ENCODE peak calls at places on chromosomes 13 and 19, in four cellular contexts. C is adipocyte, Q is epithelial cell of esophagus, U is SJSA1. J is an unnamed sample.

GRCh38 chr13:41835871-41836270 is 125.0 kb downstream of the VWA8 start:
- DNase-seq in C (peak; percentile 84), Q (no peak), U (no peak), J (no peak)

GRCh38 chr19:13043285-13043684 is 48.0 kb downstream of the NFIX start:
- DNase-seq in C (no peak), Q (no peak), U (no peak), J (peak; percentile 57)

GRCh38 chr19:13255041-13255718 is 105.0 kb downstream of the IER2 start:
- DNase-seq in C (no peak), Q (no peak), U (no peak), J (peak; percentile 60)

GRCh38 chr13:95296326-95296939 is 4.8 kb downstream of the ABCC4 start:
- DNase-seq in C (peak; percentile 31), Q (peak; percentile 32), U (no peak), J (peak; percentile 30)

GRCh38 chr19:41192574-41193419 is at the start of gene CYP2S1:
- DNase-seq in C (peak; percentile 21), Q (peak; percentile 70), U (no peak), J (no peak)

GRCh38 chr13:75365724-75366173 is 116.2 kb downstream of the TBC1D4 start:
- DNase-seq in C (peak; percentile 60), Q (peak; percentile 90), U (peak; percentile 96), J (peak; percentile 19)

GRCh38 chr13:30832845-30833332 is 73.2 kb upstream of the MEDAG start:
- DNase-seq in C (no peak), Q (peak; percentile 89), U (peak; percentile 58), J (peak; percentile 44)

GRCh38 chr19:42132851-42133528 is 744 bp upstream of the POU2F2 start:
- DNase-seq in C (peak; percentile 80), Q (peak; percentile 61), U (peak; percentile 64), J (peak; percentile 64)

GRCh38 chr19:6233051-6233826 is 46.5 kb downstream of the MLLT1 start:
- DNase-seq in C (peak; percentile 20), Q (no peak), U (peak; percentile 18), J (peak; percentile 42)

GRCh38 chr19:4229179-4229931 is at the start of gene EBI3:
- DNase-seq in C (peak; percentile 57), Q (no peak), U (no peak), J (peak; percentile 90)

GRCh38 chr19:13060233-13060963 is 42.3 kb downstream of the LYL1 start:
- DNase-seq in C (peak; percentile 24), Q (no peak), U (peak; percentile 74), J (peak; percentile 16)

GRCh38 chr13:73601708-73602107 is 532.5 kb downstream of the KLF12 start:
- DNase-seq in C (no peak), Q (no peak), U (no peak), J (no peak)

GRCh38 chr13:34543836-34544235 is 398.2 kb upstream of the NBEA start:
- DNase-seq in C (no peak), Q (peak; percentile 36), U (no peak), J (no peak)

GRCh38 chr19:41595258-41595889 is 19.4 kb downstream of the CEACAM21 start:
- DNase-seq in C (peak; percentile 71), Q (peak; percentile 86), U (peak; percentile 31), J (peak; percentile 64)

GRCh38 chr13:110925023-110925608 is 10.2 kb upstream of the ANKRD10 start:
- DNase-seq in C (no peak), Q (no peak), U (peak; percentile 61), J (peak; percentile 48)

GRCh38 chr19:13094771-13095392 is 7.8 kb downstream of the LYL1 start:
- DNase-seq in C (no peak), Q (no peak), U (no peak), J (peak; percentile 56)

GRCh38 chr19:1237754-1238372 is at the start of gene CBARP:
- DNase-seq in C (peak; percentile 76), Q (no peak), U (no peak), J (no peak)

GRCh38 chr19:16143399-16144215 is at the start of gene HSH2D:
- DNase-seq in C (no peak), Q (peak; percentile 67), U (no peak), J (peak; percentile 93)

GRCh38 chr13:92963029-92963428 is 263.6 kb upstream of the GPC6 start:
- DNase-seq in C (no peak), Q (peak; percentile 16), U (no peak), J (no peak)

GRCh38 chr19:51124729-51125128 is at the start of gene SIGLEC9:
- DNase-seq in C (no peak), Q (no peak), U (no peak), J (no peak)

GRCh38 chr19:52691737-52692136 is 43.1 kb downstream of the ZNF611 start:
- DNase-seq in C (no peak), Q (no peak), U (no peak), J (no peak)

GRCh38 chr13:59461411-59461810 is 702.3 kb downstream of the DIAPH3 start:
- DNase-seq in C (no peak), Q (no peak), U (no peak), J (no peak)

GRCh38 chr13:99296270-99296865 is 10.8 kb downstream of the GPR183 start:
- DNase-seq in C (peak; percentile 43), Q (no peak), U (no peak), J (no peak)

GRCh38 chr19:41811036-41811435 is 14.6 kb downstream of the CEACAM3 start:
- DNase-seq in C (no peak), Q (no peak), U (no peak), J (peak; percentile 59)

GRCh38 chr19:15466851-15467733 is 2.7 kb upstream of the RASAL3 start:
- DNase-seq in C (no peak), Q (peak; percentile 30), U (no peak), J (peak; percentile 83)

GRCh38 chr13:110559986-110560385 is 1.5 kb downstream of the RAB20 start:
- DNase-seq in C (no peak), Q (peak; percentile 21), U (no peak), J (no peak)

GRCh38 chr19:18100710-18101109 is 3.1 kb downstream of the MAST3 start:
- DNase-seq in C (no peak), Q (no peak), U (no peak), J (no peak)

GRCh38 chr13:107351305-107351704 is 783.4 kb upstream of the ARGLU1 start:
- DNase-seq in C (no peak), Q (no peak), U (no peak), J (no peak)

GRCh38 chr13:112210401-112210800 is 143.5 kb downstream of the SOX1 start:
- DNase-seq in C (no peak), Q (no peak), U (no peak), J (no peak)

GRCh38 chr19:1882786-1883692 is 2.3 kb downstream of the ABHD17A start:
- DNase-seq in C (no peak), Q (no peak), U (no peak), J (no peak)

GRCh38 chr13:42119875-42120274 is 71.4 kb downstream of the DGKH start:
- DNase-seq in C (no peak), Q (no peak), U (no peak), J (no peak)

GRCh38 chr13:92074658-92075057 is 676.2 kb downstream of the GPC5 start:
- DNase-seq in C (no peak), Q (peak; percentile 15), U (no peak), J (peak; percentile 36)

GRCh38 chr13:101514695-101515275 is 62.3 kb downstream of the ITGBL1 start:
- DNase-seq in C (peak; percentile 86), Q (peak; percentile 75), U (peak; percentile 33), J (peak; percentile 53)

DNA sequence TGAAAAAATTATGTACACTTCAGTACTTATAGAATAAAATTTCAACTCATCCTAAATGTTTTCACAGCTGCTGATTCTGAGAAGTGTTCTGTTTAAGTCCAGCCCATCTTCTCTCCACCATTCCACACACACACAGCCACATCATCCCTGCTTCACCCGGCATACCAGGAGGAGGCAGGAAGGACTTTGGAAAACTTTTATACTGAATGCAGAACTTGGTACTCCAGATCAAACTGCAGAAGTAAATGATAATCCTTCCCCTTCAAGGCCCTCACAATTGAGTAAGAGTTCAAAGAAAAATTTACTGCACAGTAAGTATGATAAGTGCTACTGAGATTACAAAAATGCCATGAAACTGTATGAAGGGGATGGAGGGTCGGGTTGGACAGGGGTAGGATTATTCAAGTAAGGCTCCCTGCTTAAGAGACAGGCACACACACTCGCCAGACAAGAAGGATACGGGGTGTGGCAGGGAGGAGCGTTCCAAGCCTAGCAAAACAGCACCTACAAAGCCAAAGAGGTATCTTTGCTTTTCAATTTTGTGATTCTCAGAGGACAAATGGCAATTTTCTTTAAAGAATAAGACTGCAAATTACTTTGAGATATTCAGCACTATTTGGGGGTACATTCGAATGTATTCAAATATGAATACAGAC is 2.6 kb downstream of the USP12 start:
- DNase-seq in C (peak; percentile 29), Q (peak; percentile 40), U (no peak), J (no peak)
- H3K4me3 ChIP-seq in C (peak overlapping the region; percentile 92), Q (no peak overlapping the region), U (no peak overlapping the region), J (peak overlapping the region; percentile 81)

GRCh38 chr19:46017095-46017429 is 5.8 kb downstream of the PGLYRP1 start:
- DNase-seq in C (no peak), Q (no peak), U (no peak), J (no peak)

GRCh38 chr19:46014534-46014933 is 8.3 kb downstream of the PGLYRP1 start:
- DNase-seq in C (no peak), Q (no peak), U (no peak), J (peak; percentile 15)

GRCh38 chr19:46015961-46016425 is 6.9 kb downstream of the PGLYRP1 start:
- DNase-seq in C (peak; percentile 23), Q (no peak), U (no peak), J (peak; percentile 7)

GRCh38 chr19:46016426-46017094 is 6.3 kb downstream of the PGLYRP1 start:
- DNase-seq in C (peak; percentile 94), Q (peak; percentile 83), U (peak; percentile 59), J (peak; percentile 79)

GRCh38 chr19:46015080-46015960 is 7.5 kb downstream of the PGLYRP1 start:
- DNase-seq in C (peak; percentile 48), Q (peak; percentile 83), U (no peak), J (peak; percentile 14)
- H3K4me3 ChIP-seq in C (no peak overlapping the region), Q (peak overlapping the region; percentile 15), U (no peak overlapping the region), J (no peak overlapping the region)

GRCh38 chr13:97233499-97233898 is 11.4 kb downstream of the MBNL2 start:
- DNase-seq in C (no peak), Q (no peak), U (no peak), J (no peak)

GRCh38 chr13:97234236-97234635 is 12.1 kb downstream of the MBNL2 start:
- DNase-seq in C (no peak), Q (no peak), U (no peak), J (no peak)

GRCh38 chr13:97234742-97235141 is 12.6 kb downstream of the MBNL2 start:
- DNase-seq in C (no peak), Q (no peak), U (no peak), J (no peak)

GRCh38 chr13:97237388-97237787 is 15.3 kb downstream of the MBNL2 start:
- DNase-seq in C (no peak), Q (no peak), U (no peak), J (no peak)

DNA sequence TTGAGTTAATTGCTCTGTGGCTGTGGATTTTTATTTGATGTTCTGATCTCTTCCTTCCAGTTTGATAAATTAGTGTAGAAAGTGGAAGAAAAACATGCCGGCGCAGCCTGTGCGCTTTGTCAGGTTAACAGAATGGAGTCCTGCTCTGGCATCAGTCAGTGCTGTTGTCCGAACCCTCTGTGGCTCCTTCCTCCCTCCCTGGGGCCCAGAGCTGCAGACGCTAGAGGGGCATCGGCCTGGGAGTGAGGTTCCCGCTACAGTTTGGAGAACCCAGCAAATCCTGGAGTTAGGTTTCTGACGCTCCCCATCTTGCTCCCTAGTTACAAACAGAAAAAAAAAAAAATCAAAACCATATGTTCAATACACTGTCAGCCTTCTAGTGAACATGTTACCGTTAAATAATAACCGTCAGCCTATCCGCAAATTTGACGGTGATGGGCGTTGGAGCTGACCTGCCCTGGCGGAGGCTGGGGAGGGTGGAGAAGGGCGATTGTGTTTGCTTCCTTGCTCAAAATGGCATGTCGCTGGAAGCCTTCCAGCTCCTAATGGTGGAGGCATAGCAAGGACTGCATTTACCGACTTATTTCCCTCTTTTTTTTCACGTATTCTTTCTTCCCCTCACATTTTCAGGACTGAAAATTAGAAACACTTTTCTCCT is 13.5 kb downstream of the MBNL2 start:
- DNase-seq in C (no peak), Q (no peak), U (no peak), J (no peak)
- H3K4me3 ChIP-seq in C (peak overlapping the region; percentile 45), Q (no peak overlapping the region), U (no peak overlapping the region), J (no peak overlapping the region)

GRCh38 chr13:113387396-113387795 is 23.5 kb upstream of the GRTP1 start:
- DNase-seq in C (no peak), Q (no peak), U (no peak), J (no peak)
- H3K4me3 ChIP-seq in C (no peak overlapping the region), Q (no peak overlapping the region), U (no peak overlapping the region), J (no peak overlapping the region)

J was measured in NB4.